ENCODE peak calls at places on chromosomes 4 and X, in eight cellular contexts. C, R, Q, F, P, K, L and W are unnamed samples.

GRCh38 chr4:52477191-52477590 is 181.9 kb downstream of the USP46 start:
- DNase-seq in F (no peak), C (no peak), L (no peak), Q (no peak), P (no peak), K (no peak), R (no peak), W (no peak)

GRCh38 chr4:120052840-120053239 is 13.8 kb downstream of the MAD2L1 start:
- DNase-seq in F (no peak), R (no peak), Q (peak; percentile 92), K (peak; percentile 85), P (peak; percentile 9), L (peak; percentile 14), C (peak; percentile 95), W (peak; percentile 99)

GRCh38 chr4:86927843-86928395 is 6.9 kb upstream of the AFF1 start:
- DNase-seq in L (peak; percentile 95), C (peak; percentile 82), F (no peak), Q (peak; percentile 97), R (no peak), K (no peak), P (peak; percentile 59), W (peak; percentile 98)

GRCh38 chrX:152915541-152916241 is 17.8 kb downstream of the ZNF185 start:
- DNase-seq in K (no peak), C (no peak), R (peak; percentile 67), L (peak; percentile 78), P (no peak), Q (no peak), F (peak; percentile 62), W (peak; percentile 33)

GRCh38 chr4:112031712-112032328 is 113.4 kb upstream of the FAM241A start:
- DNase-seq in Q (peak; percentile 69), P (peak; percentile 40), K (no peak), L (peak; percentile 66), C (peak; percentile 24), F (peak; percentile 76), R (peak; percentile 78), W (peak; percentile 75)

GRCh38 chr4:152535236-152535902 is 523 bp downstream of the FBXW7 start:
- DNase-seq in Q (no peak), F (peak; percentile 55), P (no peak), C (no peak), R (peak; percentile 39), K (peak; percentile 77), L (no peak), W (no peak)

GRCh38 chr4:184344435-184344834 is 126.8 kb upstream of the ENPP6 start:
- DNase-seq in P (no peak), K (no peak), L (no peak), R (no peak), Q (no peak), F (no peak), C (no peak), W (no peak)

GRCh38 chr4:136562842-136563241 is 969.5 kb downstream of the PCDH18 start:
- DNase-seq in L (no peak), K (no peak), Q (no peak), R (peak; percentile 5), P (no peak), C (no peak), F (no peak), W (peak; percentile 54)

GRCh38 chrX:148542481-148543255 is 42.3 kb downstream of the AFF2 start:
- DNase-seq in P (no peak), R (peak; percentile 2), L (no peak), Q (no peak), F (no peak), K (no peak), C (no peak), W (no peak)

GRCh38 chrX:48003367-48003757 is 427 bp downstream of the ZNF182 start:
- DNase-seq in L (no peak), R (no peak), Q (no peak), P (no peak), F (peak; percentile 4), K (no peak), C (no peak), W (no peak)

GRCh38 chrX:3244203-3244743 is 102.2 kb downstream of the MXRA5 start:
- DNase-seq in F (no peak), Q (peak; percentile 84), R (no peak), L (no peak), P (no peak), K (no peak), C (peak; percentile 73), W (peak; percentile 82)

GRCh38 chrX:113741744-113742143 is 842.1 kb upstream of the HTR2C start:
- DNase-seq in P (no peak), R (peak; percentile 38), L (peak; percentile 42), Q (peak; percentile 48), C (no peak), K (no peak), F (peak; percentile 55), W (peak; percentile 55)

GRCh38 chrX:109384569-109385174 is 97.2 kb downstream of the GUCY2F start:
- DNase-seq in P (no peak), L (peak; percentile 40), C (no peak), K (no peak), R (peak; percentile 59), Q (peak; percentile 21), F (peak; percentile 71), W (peak; percentile 61)

GRCh38 chr4:25861951-25862410 is 807 bp downstream of the SEL1L3 start:
- DNase-seq in L (peak; percentile 49), R (peak; percentile 64), F (peak; percentile 55), Q (peak; percentile 25), K (no peak), P (no peak), C (no peak), W (peak; percentile 54)

GRCh38 chrX:106894392-106894909 is 8.7 kb downstream of the RIPPLY1 start:
- DNase-seq in P (peak; percentile 20), Q (peak; percentile 70), F (peak; percentile 81), R (peak; percentile 73), C (peak; percentile 28), K (no peak), L (peak; percentile 82), W (peak; percentile 80)

DNA sequence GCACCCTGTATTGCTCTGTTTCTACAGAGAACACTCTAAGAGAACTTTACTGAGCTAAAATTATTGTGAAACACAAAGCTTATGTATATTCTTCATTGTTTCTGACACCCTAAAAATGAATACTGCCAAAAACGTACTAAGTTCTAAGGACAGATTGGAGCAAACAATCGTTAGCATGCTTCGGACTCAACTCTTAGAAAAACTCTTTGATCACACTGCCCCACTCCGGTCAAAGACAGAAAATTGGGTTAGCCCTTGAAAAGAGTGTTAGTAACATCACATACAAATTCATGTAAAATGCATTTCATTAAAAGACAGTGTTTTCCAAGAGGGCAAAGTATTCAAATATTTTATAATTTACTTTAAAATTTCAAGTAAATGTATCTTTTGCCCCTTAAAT is 177.4 kb downstream of the DCHS2 start:
- DNase-seq in L (peak; percentile 53), P (peak; percentile 27), R (peak; percentile 43), K (no peak), C (peak; percentile 29), Q (peak; percentile 66), F (peak; percentile 36), W (peak; percentile 40)
- TF ChIP-seq CTCF in L (peak; percentile 48), P (no peak), R (peak; percentile 43), K (no peak), C (peak; percentile 57), Q (peak; percentile 68), F (peak; percentile 47), W (peak; percentile 16)

GRCh38 chrX:7112071-7112470 is 35.4 kb upstream of the STS start:
- DNase-seq in R (no peak), F (no peak), Q (no peak), K (no peak), P (no peak), C (no peak), L (no peak), W (no peak)

GRCh38 chrX:7111518-7111917 is 36.0 kb upstream of the STS start:
- DNase-seq in Q (no peak), K (no peak), F (no peak), L (no peak), P (no peak), R (no peak), C (no peak), W (no peak)

GRCh38 chrX:7109838-7110793 is 37.4 kb upstream of the STS start:
- DNase-seq in L (no peak), C (no peak), K (no peak), P (no peak), F (peak; percentile 15), Q (no peak), R (no peak), W (no peak)

GRCh38 chrX:7108995-7109634 is 38.4 kb upstream of the STS start:
- DNase-seq in K (no peak), Q (no peak), F (peak; percentile 64), C (no peak), R (no peak), P (no peak), L (no peak), W (peak; percentile 38)

DNA sequence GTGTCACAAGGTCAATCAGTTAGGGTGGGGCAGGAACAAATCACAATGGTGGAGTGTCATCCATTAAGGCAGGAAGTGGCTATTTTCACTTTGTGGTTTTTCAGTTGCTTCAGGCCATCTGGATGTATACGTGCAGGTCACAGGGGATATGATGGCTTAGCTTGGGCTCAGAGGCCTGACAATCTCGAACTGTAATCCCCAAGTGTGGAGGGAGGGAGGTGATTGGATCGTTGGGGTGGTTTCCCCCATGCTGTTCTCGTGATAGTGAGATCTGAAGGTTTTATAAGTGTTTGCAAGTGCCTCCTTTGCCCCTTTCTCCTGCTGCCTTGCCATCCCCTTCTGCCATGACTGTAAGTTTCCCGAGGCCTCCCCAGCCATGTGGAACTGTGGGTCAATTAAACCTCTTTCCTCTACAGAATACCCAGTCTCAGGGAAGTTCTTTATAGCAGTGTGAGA is 36.7 kb upstream of the STS start:
- DNase-seq in C (no peak), R (no peak), F (no peak), L (peak; percentile 52), K (no peak), Q (no peak), P (no peak), W (no peak)
- H3K4me3 ChIP-seq in C (no peak overlapping the region), R (no peak overlapping the region), F (no peak overlapping the region), L (no peak overlapping the region), K (no peak overlapping the region), Q (no peak overlapping the region), P (no peak overlapping the region), W (no peak overlapping the region)

GRCh38 chr4:18538121-18538520 is 516.6 kb upstream of the LCORL start:
- DNase-seq in F (no peak), P (no peak), R (no peak), L (no peak), Q (no peak), K (no peak), C (no peak), W (no peak)

GRCh38 chr4:18535948-18536347 is 514.4 kb upstream of the LCORL start:
- DNase-seq in K (no peak), L (no peak), F (no peak), R (no peak), Q (no peak), C (no peak), P (no peak), W (no peak)

GRCh38 chr4:18540349-18540748 is 518.8 kb upstream of the LCORL start:
- DNase-seq in L (no peak), C (no peak), F (no peak), K (no peak), P (no peak), R (no peak), Q (no peak), W (no peak)

GRCh38 chr4:18533262-18533775 is 511.8 kb upstream of the LCORL start:
- DNase-seq in K (no peak), F (no peak), C (no peak), P (no peak), L (no peak), Q (no peak), R (no peak), W (no peak)

GRCh38 chr4:18536420-18536819 is 514.9 kb upstream of the LCORL start:
- DNase-seq in P (no peak), K (no peak), L (no peak), C (no peak), Q (no peak), F (peak; percentile 66), R (peak; percentile 74), W (no peak)
- TF ChIP-seq CTCF in P (no peak), K (no peak), L (no peak), C (no peak), Q (no peak), F (peak; percentile 62), R (peak; percentile 70), W (no peak)

GRCh38 chrX:40099046-40099968 is 1.5 kb upstream of the BCOR start:
- DNase-seq in F (peak; percentile 59), R (peak; percentile 71), K (no peak), C (no peak), L (no peak), P (no peak), Q (no peak), W (no peak)
- H3K4me3 ChIP-seq in F (peak overlapping the region; percentile 77), R (peak overlapping the region; percentile 63), K (peak overlapping the region; percentile 88), C (peak overlapping the region; percentile 61), L (peak overlapping the region; percentile 76), P (peak overlapping the region; percentile 81), Q (peak overlapping the region; percentile 59), W (peak overlapping the region; percentile 45)